ENCODE peak calls at places on chromosomes 7 and 10, in four cellular contexts. M is upper lobe of right lung, A is HCT116, X is IMR-90. D is an unnamed sample.

GRCh38 chr7:19404912-19405329 is 259.7 kb upstream of the FERD3L start:
- DNase-seq in M (no peak), A (peak; percentile 57), X (peak; percentile 99), D (peak; percentile 97)

GRCh38 chr7:155533827-155534690 is 12.3 kb downstream of the CNPY1 start:
- DNase-seq in M (peak; percentile 57), A (no peak), X (no peak), D (no peak)

GRCh38 chr10:12594448-12594944 is 245.1 kb downstream of the CAMK1D start:
- DNase-seq in M (no peak), A (no peak), X (no peak), D (no peak)

GRCh38 chr7:43636093-43636492 is 53.2 kb downstream of the STK17A start:
- DNase-seq in M (no peak), A (no peak), X (peak; percentile 78), D (peak; percentile 88)

GRCh38 chr7:37186753-37187152 is 261.9 kb downstream of the ELMO1 start:
- DNase-seq in M (no peak), A (no peak), X (no peak), D (no peak)

GRCh38 chr7:147803625-147804024 is 786.9 kb upstream of the C7orf33 start:
- DNase-seq in M (no peak), A (no peak), X (no peak), D (no peak)

GRCh38 chr10:110803830-110804338 is 67.8 kb upstream of the PDCD4 start:
- DNase-seq in M (no peak), A (no peak), X (peak; percentile 24), D (no peak)

GRCh38 chr10:43197834-43198681 is 59.8 kb downstream of the CSGALNACT2 start:
- DNase-seq in M (peak; percentile 66), A (no peak), X (no peak), D (no peak)

GRCh38 chr10:63866747-63867140 is 345.5 kb downstream of the REEP3 start:
- DNase-seq in M (no peak), A (peak; percentile 51), X (no peak), D (peak; percentile 18)

GRCh38 chr7:114857605-114858004 is 64.3 kb upstream of the MDFIC start:
- DNase-seq in M (no peak), A (no peak), X (peak; percentile 15), D (peak; percentile 70)

GRCh38 chr10:69337312-69338132 is 59.2 kb downstream of the HK1 start:
- DNase-seq in M (no peak), A (no peak), X (peak; percentile 86), D (peak; percentile 95)

GRCh38 chr7:90396420-90396819 is 6.8 kb upstream of the CLDN12 start:
- DNase-seq in M (no peak), A (no peak), X (no peak), D (no peak)

GRCh38 chr10:133458021-133458709 is 4.4 kb downstream of the SCART1 start:
- DNase-seq in M (no peak), A (no peak), X (no peak), D (no peak)

GRCh38 chr10:23046032-23046431 is 49.3 kb upstream of the MSRB2 start:
- DNase-seq in M (no peak), A (no peak), X (no peak), D (no peak)

GRCh38 chr10:91604462-91604935 is 28.4 kb downstream of the PPP1R3C start:
- DNase-seq in M (no peak), A (no peak), X (no peak), D (no peak)

GRCh38 chr10:117399341-117400196 is 24.3 kb upstream of the PDZD8 start:
- DNase-seq in M (no peak), A (no peak), X (no peak), D (peak; percentile 64)

GRCh38 chr10:71575446-71575845 is 144.1 kb downstream of the C10orf105 start:
- DNase-seq in M (peak; percentile 65), A (no peak), X (no peak), D (no peak)

GRCh38 chr10:61633665-61634064 is 29.1 kb upstream of the CABCOCO1 start:
- DNase-seq in M (no peak), A (no peak), X (peak; percentile 68), D (no peak)
- H3K4me1 ChIP-seq in M (peaks cover 1% of the 10 kb centered on the region), A (peaks cover 10% of the 10 kb centered on the region), X (peaks cover 18% of the 10 kb centered on the region), D (peaks cover 14% of the 10 kb centered on the region)

GRCh38 chr7:70556761-70557160 is 575.2 kb upstream of the GALNT17 start:
- DNase-seq in M (no peak), A (no peak), X (no peak), D (no peak)

GRCh38 chr7:70559815-70560214 is 572.1 kb upstream of the GALNT17 start:
- DNase-seq in M (no peak), A (no peak), X (no peak), D (no peak)

GRCh38 chr7:70557281-70557680 is 574.7 kb upstream of the GALNT17 start:
- DNase-seq in M (no peak), A (no peak), X (no peak), D (no peak)

GRCh38 chr7:70553364-70553763 is 578.6 kb upstream of the GALNT17 start:
- DNase-seq in M (no peak), A (no peak), X (no peak), D (no peak)

DNA sequence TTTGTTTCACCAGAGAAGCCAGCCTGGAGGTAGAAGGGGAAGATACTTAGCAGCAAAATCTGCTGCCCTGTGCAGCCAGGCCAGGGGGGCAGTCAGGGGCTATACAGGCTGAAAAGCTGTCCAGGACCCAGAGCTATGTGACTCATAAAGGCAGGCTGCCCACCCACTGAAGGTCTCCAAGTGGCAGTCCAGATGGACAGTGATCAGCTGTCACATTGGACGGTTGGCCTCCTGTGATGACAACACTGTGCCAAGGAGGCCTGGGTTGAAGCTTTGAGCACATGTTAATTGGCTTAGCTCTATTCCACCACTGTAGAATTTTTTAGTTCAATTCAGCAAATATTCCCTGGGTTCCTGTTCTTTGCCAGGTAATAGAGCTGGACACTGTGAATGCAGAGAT is 577.3 kb upstream of the GALNT17 start:
- DNase-seq in M (no peak), A (no peak), X (no peak), D (no peak)
- TF ChIP-seq CTCF in M (no peak), A (no peak), X (no peak), D (no peak)

GRCh38 chr7:41995632-41996271 is 241.3 kb downstream of the GLI3 start:
- DNase-seq in M (no peak), A (no peak), X (no peak), D (no peak)

GRCh38 chr7:41996381-41997035 is 240.5 kb downstream of the GLI3 start:
- DNase-seq in M (no peak), A (no peak), X (peak; percentile 86), D (peak; percentile 92)

GRCh38 chr7:41994046-41994745 is 242.8 kb downstream of the GLI3 start:
- DNase-seq in M (no peak), A (no peak), X (no peak), D (no peak)

GRCh38 chr7:41994746-41995110 is 242.3 kb downstream of the GLI3 start:
- DNase-seq in M (no peak), A (no peak), X (no peak), D (no peak)

GRCh38 chr7:41993173-41993867 is 243.7 kb downstream of the GLI3 start:
- DNase-seq in M (no peak), A (no peak), X (peak; percentile 78), D (no peak)
- H3K4me1 ChIP-seq in M (peaks cover 23% of the 10 kb centered on the region), A (no peaks in the 10 kb centered on the region), X (peaks cover 22% of the 10 kb centered on the region), D (peaks cover 51% of the 10 kb centered on the region)

GRCh38 chr7:82592416-82592815 is 148.8 kb upstream of the CACNA2D1 start:
- DNase-seq in M (no peak), A (no peak), X (peak; percentile 30), D (peak; percentile 24)

GRCh38 chr7:82595176-82595575 is 151.6 kb upstream of the CACNA2D1 start:
- DNase-seq in M (no peak), A (no peak), X (no peak), D (no peak)

GRCh38 chr7:82598958-82599357 is 155.4 kb upstream of the CACNA2D1 start:
- DNase-seq in M (no peak), A (no peak), X (peak; percentile 89), D (no peak)

GRCh38 chr7:82594665-82595064 is 151.1 kb upstream of the CACNA2D1 start:
- DNase-seq in M (no peak), A (no peak), X (no peak), D (peak; percentile 15)

DNA sequence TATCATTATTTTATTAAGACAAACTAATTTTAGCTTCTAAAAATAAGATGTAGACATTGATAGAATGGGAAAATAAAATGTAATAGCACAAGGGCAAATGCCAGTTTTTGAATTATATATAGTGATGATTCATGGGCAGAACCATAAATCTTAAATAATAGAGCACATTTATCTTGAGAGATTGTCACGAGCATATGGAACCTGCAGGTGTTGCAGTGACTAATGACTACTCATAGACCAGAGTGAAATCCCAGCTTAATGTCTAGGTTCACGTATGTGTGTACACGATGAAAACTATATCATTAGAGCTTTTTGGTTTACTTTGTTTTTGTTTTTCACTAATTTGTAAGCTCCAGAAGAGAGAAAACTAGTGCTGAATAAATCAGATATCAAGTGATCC is 150.2 kb upstream of the CACNA2D1 start:
- DNase-seq in M (no peak), A (no peak), X (peak; percentile 21), D (peak; percentile 88)
- TF ChIP-seq CTCF in M (no peak), A (no peak), X (no peak), D (no peak)

GRCh38 chr10:124240721-124241350 is 147.4 kb upstream of the CHST15 start:
- DNase-seq in M (no peak), A (no peak), X (no peak), D (no peak)

GRCh38 chr10:124238367-124238766 is 145.0 kb upstream of the CHST15 start:
- DNase-seq in M (no peak), A (no peak), X (no peak), D (peak; percentile 84)

GRCh38 chr10:124239134-124239533 is 145.7 kb upstream of the CHST15 start:
- DNase-seq in M (no peak), A (no peak), X (no peak), D (no peak)

GRCh38 chr10:124237282-124237975 is 144.0 kb upstream of the CHST15 start:
- DNase-seq in M (no peak), A (no peak), X (no peak), D (no peak)

GRCh38 chr10:124239666-124240065 is 146.3 kb upstream of the CHST15 start:
- DNase-seq in M (no peak), A (no peak), X (no peak), D (no peak)
- H3K4me1 ChIP-seq in M (no peaks in the 10 kb centered on the region), A (peaks cover 10% of the 10 kb centered on the region), X (no peaks in the 10 kb centered on the region), D (peaks cover 9% of the 10 kb centered on the region)

DNA sequence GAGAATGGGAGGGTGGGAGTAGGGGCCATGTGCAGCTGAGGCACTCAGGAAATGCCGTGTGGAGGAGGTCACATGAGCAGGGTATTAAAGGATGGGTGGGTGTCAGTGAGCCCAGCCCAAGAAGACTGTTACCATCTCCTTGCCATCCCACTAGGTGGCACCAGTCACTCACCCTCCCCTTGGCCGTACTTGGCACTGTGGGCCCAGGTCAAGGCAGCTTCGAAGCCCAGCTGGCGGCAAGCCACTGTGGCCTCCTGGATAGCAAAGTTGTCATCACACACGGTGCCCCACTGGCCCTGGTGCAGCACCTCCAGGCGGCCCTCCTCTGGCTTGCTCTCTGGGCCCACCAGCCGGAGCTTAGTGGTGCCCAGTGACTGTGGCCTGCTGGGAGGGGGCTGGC is 5.4 kb downstream of the LOXL4 start:
- DNase-seq in M (peak; percentile 78), A (peak; percentile 42), X (peak; percentile 36), D (no peak)
- TF ChIP-seq CTCF in M (peak; percentile 52), A (peak; percentile 67), X (peak; percentile 51), D (peak; percentile 69)

GRCh38 chr7:131075406-131075805 is 252.3 kb upstream of the MKLN1 start:
- DNase-seq in M (no peak), A (no peak), X (no peak), D (no peak)

GRCh38 chr7:131076032-131076431 is 251.6 kb upstream of the MKLN1 start:
- DNase-seq in M (no peak), A (no peak), X (peak; percentile 92), D (peak; percentile 56)

GRCh38 chr7:131080754-131081153 is 246.9 kb upstream of the MKLN1 start:
- DNase-seq in M (no peak), A (no peak), X (no peak), D (no peak)

GRCh38 chr7:131076711-131077170 is 250.9 kb upstream of the MKLN1 start:
- DNase-seq in M (no peak), A (no peak), X (peak; percentile 70), D (peak; percentile 34)

GRCh38 chr7:131077735-131078134 is 249.9 kb upstream of the MKLN1 start:
- DNase-seq in M (no peak), A (no peak), X (no peak), D (no peak)
- H3K4me1 ChIP-seq in M (peaks cover 38% of the 10 kb centered on the region), A (peaks cover 6% of the 10 kb centered on the region), X (peaks cover 15% of the 10 kb centered on the region), D (peaks cover 14% of the 10 kb centered on the region)

D was measured in foreskin keratinocyte.